ENCODE peak calls at places on chromosomes 16 and 17, in five cellular contexts. One of them, this sample, is unnamed.

GRCh38 chr17:42908872-42909700 is 8.5 kb downstream of the G6PC1 start:
- DNase-seq in mucosa of descending colon: no peak
- DNase-seq in thoracic aorta: no peak
- DNase-seq in HFF-Myc: no peak
- DNase-seq in IMR-90: peak
- DNase-seq in this sample: no peak

GRCh38 chr17:2796164-2797140 is at the start of gene RAP1GAP2:
- DNase-seq in mucosa of descending colon: peak
- DNase-seq in thoracic aorta: no peak
- DNase-seq in HFF-Myc: no peak
- DNase-seq in IMR-90: no peak
- DNase-seq in this sample: no peak

GRCh38 chr17:76063880-76064546 is 8.3 kb downstream of the SRP68 start:
- DNase-seq in mucosa of descending colon: no peak
- DNase-seq in thoracic aorta: no peak
- DNase-seq in HFF-Myc: no peak
- DNase-seq in IMR-90: no peak
- DNase-seq in this sample: no peak

GRCh38 chr16:10878644-10879498 is 1.9 kb downstream of the CIITA start:
- DNase-seq in mucosa of descending colon: peak
- DNase-seq in thoracic aorta: no peak
- DNase-seq in HFF-Myc: no peak
- DNase-seq in IMR-90: peak
- DNase-seq in this sample: no peak

GRCh38 chr16:48447940-48448536 is 62.8 kb upstream of the SIAH1 start:
- DNase-seq in mucosa of descending colon: no peak
- DNase-seq in thoracic aorta: no peak
- DNase-seq in HFF-Myc: no peak
- DNase-seq in IMR-90: no peak
- DNase-seq in this sample: peak

GRCh38 chr16:65950211-65950610 is 416.3 kb upstream of the CDH5 start:
- DNase-seq in mucosa of descending colon: no peak
- DNase-seq in thoracic aorta: no peak
- DNase-seq in HFF-Myc: no peak
- DNase-seq in IMR-90: peak
- DNase-seq in this sample: no peak

GRCh38 chr16:86608301-86608747 is 30.0 kb downstream of the FOXL1 start:
- DNase-seq in mucosa of descending colon: no peak
- DNase-seq in thoracic aorta: no peak
- DNase-seq in HFF-Myc: no peak
- DNase-seq in IMR-90: peak
- DNase-seq in this sample: no peak

GRCh38 chr17:55794681-55795080 is 43.8 kb downstream of the PCTP start:
- DNase-seq in mucosa of descending colon: no peak
- DNase-seq in thoracic aorta: no peak
- DNase-seq in HFF-Myc: no peak
- DNase-seq in IMR-90: no peak
- DNase-seq in this sample: no peak

GRCh38 chr17:37405955-37406634 is 541 bp downstream of the ACACA start:
- DNase-seq in mucosa of descending colon: no peak
- DNase-seq in thoracic aorta: no peak
- DNase-seq in HFF-Myc: no peak
- DNase-seq in IMR-90: no peak
- DNase-seq in this sample: no peak

GRCh38 chr17:57092171-57092570 is 7.1 kb downstream of the AKAP1 start:
- DNase-seq in mucosa of descending colon: no peak
- DNase-seq in thoracic aorta: peak
- DNase-seq in HFF-Myc: no peak
- DNase-seq in IMR-90: peak
- DNase-seq in this sample: no peak

GRCh38 chr16:55701442-55702319 is 45.9 kb downstream of the SLC6A2 start:
- DNase-seq in mucosa of descending colon: peak
- DNase-seq in thoracic aorta: no peak
- DNase-seq in HFF-Myc: peak
- DNase-seq in IMR-90: peak
- DNase-seq in this sample: no peak

GRCh38 chr17:34703533-34703932 is 124.2 kb downstream of the TMEM132E start:
- DNase-seq in mucosa of descending colon: no peak
- DNase-seq in thoracic aorta: no peak
- DNase-seq in HFF-Myc: peak
- DNase-seq in IMR-90: peak
- DNase-seq in this sample: no peak

GRCh38 chr16:28863929-28864886 is 565 bp downstream of the SH2B1 start:
- DNase-seq in mucosa of descending colon: peak
- DNase-seq in thoracic aorta: no peak
- DNase-seq in HFF-Myc: no peak
- DNase-seq in IMR-90: peak
- DNase-seq in this sample: no peak

GRCh38 chr16:5903153-5903552 is 805.6 kb upstream of the EEF2KMT start:
- DNase-seq in mucosa of descending colon: no peak
- DNase-seq in thoracic aorta: no peak
- DNase-seq in HFF-Myc: no peak
- DNase-seq in IMR-90: no peak
- DNase-seq in this sample: no peak

GRCh38 chr16:88759245-88759975 is 25.6 kb downstream of the PIEZO1 start:
- DNase-seq in mucosa of descending colon: peak
- DNase-seq in thoracic aorta: no peak
- DNase-seq in HFF-Myc: no peak
- DNase-seq in IMR-90: peak
- DNase-seq in this sample: no peak

GRCh38 chr17:7004398-7005253 is 7.8 kb upstream of the RNASEK start:
- DNase-seq in mucosa of descending colon: peak
- DNase-seq in thoracic aorta: no peak
- DNase-seq in HFF-Myc: peak
- DNase-seq in IMR-90: peak
- DNase-seq in this sample: no peak

GRCh38 chr16:82263456-82264159 is 93.6 kb upstream of the MPHOSPH6 start:
- DNase-seq in mucosa of descending colon: peak
- DNase-seq in thoracic aorta: no peak
- DNase-seq in HFF-Myc: peak
- DNase-seq in IMR-90: peak
- DNase-seq in this sample: no peak

GRCh38 chr17:30812218-30813177 is 12.0 kb downstream of the CRLF3 start:
- DNase-seq in mucosa of descending colon: no peak
- DNase-seq in thoracic aorta: no peak
- DNase-seq in HFF-Myc: no peak
- DNase-seq in IMR-90: peak
- DNase-seq in this sample: no peak

GRCh38 chr16:5428932-5429331 is 331.3 kb upstream of the EEF2KMT start:
- DNase-seq in mucosa of descending colon: peak
- DNase-seq in thoracic aorta: no peak
- DNase-seq in HFF-Myc: no peak
- DNase-seq in IMR-90: no peak
- DNase-seq in this sample: no peak

GRCh38 chr17:65794572-65794971 is 233.1 kb upstream of the AXIN2 start:
- DNase-seq in mucosa of descending colon: peak
- DNase-seq in thoracic aorta: no peak
- DNase-seq in HFF-Myc: no peak
- DNase-seq in IMR-90: peak
- DNase-seq in this sample: no peak

GRCh38 chr17:34095101-34095500 is 160.0 kb upstream of the CCL2 start:
- DNase-seq in mucosa of descending colon: no peak
- DNase-seq in thoracic aorta: no peak
- DNase-seq in HFF-Myc: no peak
- DNase-seq in IMR-90: no peak
- DNase-seq in this sample: no peak

GRCh38 chr17:33201255-33201654 is 91.8 kb downstream of the ASIC2 start:
- DNase-seq in mucosa of descending colon: no peak
- DNase-seq in thoracic aorta: no peak
- DNase-seq in HFF-Myc: no peak
- DNase-seq in IMR-90: no peak
- DNase-seq in this sample: no peak

GRCh38 chr16:22326771-22327445 is 29.7 kb downstream of the POLR3E start:
- DNase-seq in mucosa of descending colon: no peak
- DNase-seq in thoracic aorta: no peak
- DNase-seq in HFF-Myc: no peak
- DNase-seq in IMR-90: no peak
- DNase-seq in this sample: peak

GRCh38 chr17:57372156-57372555 is 115.8 kb downstream of the MSI2 start:
- DNase-seq in mucosa of descending colon: no peak
- DNase-seq in thoracic aorta: no peak
- DNase-seq in HFF-Myc: no peak
- DNase-seq in IMR-90: peak
- DNase-seq in this sample: no peak

GRCh38 chr17:28385037-28385797 is 13.7 kb downstream of the SARM1 start:
- DNase-seq in mucosa of descending colon: peak
- DNase-seq in thoracic aorta: no peak
- DNase-seq in HFF-Myc: no peak
- DNase-seq in IMR-90: no peak
- DNase-seq in this sample: no peak

GRCh38 chr17:28180449-28180848 is 138.0 kb downstream of the NLK start:
- DNase-seq in mucosa of descending colon: no peak
- DNase-seq in thoracic aorta: no peak
- DNase-seq in HFF-Myc: no peak
- DNase-seq in IMR-90: peak
- DNase-seq in this sample: no peak

GRCh38 chr16:85759631-85760419 is 8.9 kb upstream of the C16orf74 start:
- DNase-seq in mucosa of descending colon: peak
- DNase-seq in thoracic aorta: no peak
- DNase-seq in HFF-Myc: no peak
- DNase-seq in IMR-90: no peak
- DNase-seq in this sample: no peak

GRCh38 chr16:68718596-68718995 is 18.5 kb upstream of the CDH1 start:
- DNase-seq in mucosa of descending colon: no peak
- DNase-seq in thoracic aorta: no peak
- DNase-seq in HFF-Myc: peak
- DNase-seq in IMR-90: no peak
- DNase-seq in this sample: no peak

GRCh38 chr17:42969006-42969581 is 4.8 kb upstream of the AARSD1 start:
- DNase-seq in mucosa of descending colon: no peak
- DNase-seq in thoracic aorta: no peak
- DNase-seq in HFF-Myc: no peak
- DNase-seq in IMR-90: peak
- DNase-seq in this sample: no peak

GRCh38 chr17:38453951-38454421 is 25.7 kb downstream of the ARHGAP23 start:
- DNase-seq in mucosa of descending colon: no peak
- DNase-seq in thoracic aorta: no peak
- DNase-seq in HFF-Myc: no peak
- DNase-seq in IMR-90: peak
- DNase-seq in this sample: no peak

GRCh38 chr16:57912529-57913260 is 58.2 kb downstream of the CNGB1 start:
- DNase-seq in mucosa of descending colon: no peak
- DNase-seq in thoracic aorta: no peak
- DNase-seq in HFF-Myc: no peak
- DNase-seq in IMR-90: no peak
- DNase-seq in this sample: no peak

DNA sequence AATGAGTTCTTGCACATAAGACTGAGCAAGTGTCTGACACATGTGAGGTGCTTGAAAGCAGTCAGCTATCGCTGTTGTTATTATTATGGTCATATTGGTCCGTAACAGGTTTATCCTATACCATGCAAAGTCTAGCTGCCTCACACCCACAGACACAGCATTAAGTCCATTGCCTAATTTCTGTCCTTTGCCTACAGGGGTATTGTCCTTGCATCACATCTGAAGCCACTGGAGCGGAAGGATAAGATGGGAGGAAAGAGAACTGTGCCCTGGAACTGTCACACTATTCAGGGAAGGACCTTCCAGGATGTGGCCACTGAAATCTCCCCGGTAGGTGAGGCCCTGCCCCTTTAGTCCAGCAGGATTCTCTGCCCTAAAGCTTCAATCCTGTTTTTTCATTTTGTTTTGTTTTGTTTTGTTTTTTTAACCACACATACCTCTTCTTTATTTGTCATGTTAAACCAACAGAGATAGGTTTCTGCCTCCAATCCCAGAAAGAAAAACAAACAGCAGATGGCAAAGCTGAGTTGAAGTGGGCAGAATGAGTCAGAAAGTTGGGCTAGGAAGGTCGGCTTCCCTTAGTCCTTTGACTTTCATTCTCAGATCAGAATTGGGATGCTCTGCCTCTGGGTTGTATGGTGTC is 2.2 kb upstream of the EFTUD2 start:
- DNase-seq in mucosa of descending colon: no peak
- DNase-seq in thoracic aorta: no peak
- DNase-seq in HFF-Myc: no peak
- DNase-seq in IMR-90: peak
- DNase-seq in this sample: no peak
- TF ChIP-seq CTCF in mucosa of descending colon: no peak
- TF ChIP-seq CTCF in thoracic aorta: no peak
- TF ChIP-seq CTCF in HFF-Myc: peak
- TF ChIP-seq CTCF in IMR-90: peak
- TF ChIP-seq CTCF in this sample: peak

GRCh38 chr17:77254961-77255741 is 114.4 kb downstream of the SEC14L1 start:
- DNase-seq in mucosa of descending colon: no peak
- DNase-seq in thoracic aorta: no peak
- DNase-seq in HFF-Myc: no peak
- DNase-seq in IMR-90: peak
- DNase-seq in this sample: peak

GRCh38 chr17:77258638-77259037 is 117.9 kb downstream of the SEC14L1 start:
- DNase-seq in mucosa of descending colon: no peak
- DNase-seq in thoracic aorta: no peak
- DNase-seq in HFF-Myc: no peak
- DNase-seq in IMR-90: no peak
- DNase-seq in this sample: no peak

GRCh38 chr17:77257169-77257568 is 116.4 kb downstream of the SEC14L1 start:
- DNase-seq in mucosa of descending colon: no peak
- DNase-seq in thoracic aorta: no peak
- DNase-seq in HFF-Myc: no peak
- DNase-seq in IMR-90: no peak
- DNase-seq in this sample: no peak

GRCh38 chr17:77257596-77258458 is 117.1 kb downstream of the SEC14L1 start:
- DNase-seq in mucosa of descending colon: no peak
- DNase-seq in thoracic aorta: no peak
- DNase-seq in HFF-Myc: no peak
- DNase-seq in IMR-90: no peak
- DNase-seq in this sample: no peak

GRCh38 chr17:77256710-77257109 is 115.9 kb downstream of the SEC14L1 start:
- DNase-seq in mucosa of descending colon: no peak
- DNase-seq in thoracic aorta: no peak
- DNase-seq in HFF-Myc: no peak
- DNase-seq in IMR-90: no peak
- DNase-seq in this sample: no peak
- TF ChIP-seq CTCF in mucosa of descending colon: no peak
- TF ChIP-seq CTCF in thoracic aorta: no peak
- TF ChIP-seq CTCF in HFF-Myc: no peak
- TF ChIP-seq CTCF in IMR-90: no peak
- TF ChIP-seq CTCF in this sample: no peak

GRCh38 chr17:47654991-47655390 is 5.3 kb downstream of the KPNB1 start:
- DNase-seq in mucosa of descending colon: no peak
- DNase-seq in thoracic aorta: no peak
- DNase-seq in HFF-Myc: no peak
- DNase-seq in IMR-90: no peak
- DNase-seq in this sample: no peak

GRCh38 chr17:47663997-47664941 is 14.6 kb downstream of the KPNB1 start:
- DNase-seq in mucosa of descending colon: peak
- DNase-seq in thoracic aorta: no peak
- DNase-seq in HFF-Myc: peak
- DNase-seq in IMR-90: peak
- DNase-seq in this sample: no peak

GRCh38 chr17:47665655-47666054 is 15.9 kb downstream of the KPNB1 start:
- DNase-seq in mucosa of descending colon: no peak
- DNase-seq in thoracic aorta: no peak
- DNase-seq in HFF-Myc: no peak
- DNase-seq in IMR-90: peak
- DNase-seq in this sample: no peak

GRCh38 chr17:47660064-47660492 is 10.4 kb downstream of the KPNB1 start:
- DNase-seq in mucosa of descending colon: no peak
- DNase-seq in thoracic aorta: no peak
- DNase-seq in HFF-Myc: no peak
- DNase-seq in IMR-90: no peak
- DNase-seq in this sample: no peak
- TF ChIP-seq CTCF in mucosa of descending colon: no peak
- TF ChIP-seq CTCF in thoracic aorta: no peak
- TF ChIP-seq CTCF in HFF-Myc: no peak
- TF ChIP-seq CTCF in IMR-90: no peak
- TF ChIP-seq CTCF in this sample: no peak

GRCh38 chr16:17251496-17251895 is 219.3 kb downstream of the XYLT1 start:
- DNase-seq in mucosa of descending colon: no peak
- DNase-seq in thoracic aorta: no peak
- DNase-seq in HFF-Myc: no peak
- DNase-seq in IMR-90: no peak
- DNase-seq in this sample: no peak
- TF ChIP-seq CTCF in mucosa of descending colon: no peak
- TF ChIP-seq CTCF in thoracic aorta: no peak
- TF ChIP-seq CTCF in HFF-Myc: no peak
- TF ChIP-seq CTCF in IMR-90: no peak
- TF ChIP-seq CTCF in this sample: no peak

This sample was measured in osteocyte.